ENCODE peak calls at places on chromosome 13, in four cellular contexts. L is EH, N is heart right ventricle, P is progenitor cell of endocrine pancreas. C is an unnamed sample.

GRCh38 chr13:97339019-97339988 is 94.7 kb upstream of the RAP2A start:
- DNase-seq in L (peak), N (peak), P (no peak), C (no peak)

GRCh38 chr13:49450105-49450819 is 6.2 kb downstream of the SETDB2 start:
- DNase-seq in N (no peak), P (no peak), L (no peak), C (no peak)

GRCh38 chr13:31675521-31675953 is 63.8 kb upstream of the RXFP2 start:
- DNase-seq in P (no peak), L (peak), N (no peak), C (no peak)

GRCh38 chr13:41053384-41053826 is 7.9 kb upstream of the WBP4 start:
- DNase-seq in N (peak), P (no peak), L (peak), C (no peak)

GRCh38 chr13:35720690-35721554 is 244.4 kb upstream of the MAB21L1 start:
- DNase-seq in P (peak), L (peak), N (peak), C (peak)

GRCh38 chr13:26951581-26952177 is 191.1 kb upstream of the GPR12 start:
- DNase-seq in L (no peak), N (no peak), P (no peak), C (no peak)

GRCh38 chr13:51645154-51645650 is 60.9 kb downstream of the WDFY2 start:
- DNase-seq in L (peak), N (no peak), P (no peak), C (no peak)

GRCh38 chr13:110129539-110130186 is 177.3 kb downstream of the COL4A1 start:
- DNase-seq in N (no peak), L (no peak), P (no peak), C (no peak)

GRCh38 chr13:26022538-26023292 is 29.1 kb downstream of the SHISA2 start:
- DNase-seq in L (peak), P (no peak), N (peak), C (no peak)

GRCh38 chr13:20446900-20447299 is 78.8 kb downstream of the CRYL1 start:
- DNase-seq in P (no peak), N (no peak), L (no peak), C (no peak)

GRCh38 chr13:90455861-90456260 is 891.6 kb upstream of the MIR17HG start:
- DNase-seq in N (no peak), L (no peak), P (no peak), C (no peak)

GRCh38 chr13:39768962-39769361 is 113.5 kb downstream of the COG6 start:
- DNase-seq in L (no peak), N (no peak), P (no peak), C (no peak)

GRCh38 chr13:27053902-27054595 is 117.6 kb downstream of the USP12 start:
- DNase-seq in P (no peak), N (no peak), L (peak), C (no peak)

GRCh38 chr13:113820813-113821651 is 42.8 kb downstream of the GAS6 start:
- DNase-seq in N (peak), L (peak), P (no peak), C (peak)

GRCh38 chr13:81551036-81551435 is 1210.1 kb upstream of the SPRY2 start:
- DNase-seq in N (no peak), L (no peak), P (no peak), C (no peak)

GRCh38 chr13:37700887-37701286 is 102.3 kb upstream of the POSTN start:
- DNase-seq in N (no peak), L (peak), P (no peak), C (no peak)

GRCh38 chr13:90518398-90518797 is 829.1 kb upstream of the MIR17HG start:
- DNase-seq in L (no peak), P (no peak), N (no peak), C (no peak)

GRCh38 chr13:114118763-114119123 is 13.7 kb downstream of the RASA3 start:
- DNase-seq in L (no peak), N (no peak), P (no peak), C (no peak)

GRCh38 chr13:110920038-110920437 is 5.2 kb upstream of the ANKRD10 start:
- DNase-seq in P (no peak), L (no peak), N (no peak), C (no peak)

GRCh38 chr13:39524795-39525194 is 78.2 kb downstream of the LHFPL6 start:
- DNase-seq in P (no peak), N (no peak), L (no peak), C (no peak)

GRCh38 chr13:43232866-43233265 is 209.5 kb downstream of the DNAJC15 start:
- DNase-seq in L (peak), N (no peak), P (no peak), C (no peak)

GRCh38 chr13:44299544-44299943 is 74.1 kb upstream of the SERP2 start:
- DNase-seq in N (no peak), P (no peak), L (no peak), C (no peak)

GRCh38 chr13:44117351-44117750 is 237.6 kb downstream of the LACC1 start:
- DNase-seq in P (no peak), N (no peak), L (peak), C (no peak)

GRCh38 chr13:112743451-112744305 is 53.8 kb downstream of the ATP11A start:
- DNase-seq in N (no peak), P (no peak), L (no peak), C (no peak)

GRCh38 chr13:49357694-49358093 is 86.2 kb downstream of the CAB39L start:
- DNase-seq in L (peak), N (no peak), P (no peak), C (no peak)

GRCh38 chr13:75986818-75987217 is 350.7 kb downstream of the LMO7 start:
- DNase-seq in P (no peak), L (no peak), N (no peak), C (no peak)

GRCh38 chr13:101144808-101145419 is 271.4 kb downstream of the NALCN start:
- DNase-seq in P (no peak), N (no peak), L (peak), C (peak)

GRCh38 chr13:97849305-97849704 is 104.2 kb upstream of the IPO5 start:
- DNase-seq in P (no peak), L (peak), N (no peak), C (no peak)

GRCh38 chr13:25046274-25046984 is 49.5 kb upstream of the PABPC3 start:
- DNase-seq in N (no peak), L (no peak), P (no peak), C (no peak)

GRCh38 chr13:73038064-73038463 is 20.7 kb upstream of the KLF5 start:
- DNase-seq in L (no peak), N (no peak), P (no peak), C (no peak)

GRCh38 chr13:74629985-74630384 is 495.8 kb upstream of the KLF12 start:
- DNase-seq in N (no peak), L (no peak), P (no peak), C (no peak)

GRCh38 chr13:113273856-113274590 is 23.0 kb upstream of the LAMP1 start:
- DNase-seq in L (peak), P (no peak), N (no peak), C (no peak)

GRCh38 chr13:30805603-30806011 is 70.3 kb downstream of the ALOX5AP start:
- DNase-seq in P (no peak), N (no peak), L (peak), C (no peak)

GRCh38 chr13:50189450-50189849 is 174.2 kb downstream of the KCNRG start:
- DNase-seq in N (no peak), P (no peak), L (no peak), C (no peak)

GRCh38 chr13:32087955-32088747 is 56.6 kb downstream of the FRY start:
- DNase-seq in P (no peak), N (no peak), L (peak), C (no peak)

C was measured in frontal cortex.